ENCODE peak calls at places on chromosomes 5 and 9, in five cellular contexts. A is astrocyte of the spinal cord, V is left lung, P is GM12865, Z is NB4. M is an unnamed sample.

GRCh38 chr9:132794730-132795380 is 83.2 kb downstream of the AK8 start:
- DNase-seq in A (no peak), V (no peak), P (peak), Z (no peak), M (no peak)

GRCh38 chr5:175867587-175868347 is 3.6 kb upstream of the CPLX2 start:
- DNase-seq in A (no peak), V (no peak), P (peak), Z (peak), M (no peak)

GRCh38 chr9:112334319-112334828 is 955 bp upstream of the PTBP3 start:
- DNase-seq in A (peak), V (peak), P (peak), Z (peak), M (no peak)

GRCh38 chr5:106258591-106259125 is 1412.1 kb downstream of the EFNA5 start:
- DNase-seq in A (peak), V (no peak), P (no peak), Z (no peak), M (no peak)

GRCh38 chr5:141484499-141485304 is at the start of gene PCDHGC4:
- DNase-seq in A (peak), V (no peak), P (peak), Z (no peak), M (no peak)

GRCh38 chr5:91928751-91929521 is 545.8 kb upstream of the ARRDC3 start:
- DNase-seq in A (peak), V (no peak), P (no peak), Z (peak), M (peak)

GRCh38 chr5:95780597-95780996 is 41.9 kb downstream of the GLRX start:
- DNase-seq in A (no peak), V (no peak), P (no peak), Z (peak), M (no peak)

GRCh38 chr9:114426046-114426948 is 38.5 kb upstream of the AKNA start:
- DNase-seq in A (no peak), V (no peak), P (no peak), Z (no peak), M (no peak)

GRCh38 chr9:79812507-79813261 is 240.9 kb downstream of the TLE4 start:
- DNase-seq in A (no peak), V (no peak), P (peak), Z (peak), M (peak)

GRCh38 chr5:31809037-31809910 is 170.3 kb downstream of the PDZD2 start:
- DNase-seq in A (peak), V (peak), P (peak), Z (peak), M (peak)

GRCh38 chr5:14101922-14102321 is 41.2 kb upstream of the TRIO start:
- DNase-seq in A (no peak), V (no peak), P (no peak), Z (no peak), M (no peak)

GRCh38 chr5:37900692-37901091 is 60.9 kb upstream of the GDNF start:
- DNase-seq in A (peak), V (no peak), P (no peak), Z (peak), M (no peak)

GRCh38 chr9:132673355-132673754 is 3.1 kb downstream of the GTF3C4 start:
- DNase-seq in A (peak), V (no peak), P (peak), Z (peak), M (peak)

GRCh38 chr9:128180001-128180400 is 11.4 kb downstream of the CIZ1 start:
- DNase-seq in A (no peak), V (no peak), P (no peak), Z (no peak), M (no peak)

GRCh38 chr9:2281031-2281802 is 266.1 kb downstream of the SMARCA2 start:
- DNase-seq in A (no peak), V (no peak), P (no peak), Z (no peak), M (no peak)

GRCh38 chr9:108565651-108566378 is 290.0 kb downstream of the ACTL7B start:
- DNase-seq in A (peak), V (no peak), P (peak), Z (peak), M (peak)

GRCh38 chr5:141182248-141182647 is at the start of gene PCDHB16:
- DNase-seq in A (no peak), V (no peak), P (peak), Z (no peak), M (no peak)

GRCh38 chr9:76266649-76267627 is 127.3 kb downstream of the RFK start:
- DNase-seq in A (no peak), V (no peak), P (no peak), Z (no peak), M (no peak)

GRCh38 chr9:72696481-72696880 is 175.1 kb downstream of the TMC1 start:
- DNase-seq in A (no peak), V (no peak), P (no peak), Z (no peak), M (no peak)

GRCh38 chr5:96113170-96113939 is 151.7 kb upstream of the ELL2 start:
- DNase-seq in A (no peak), V (peak), P (no peak), Z (no peak), M (no peak)

GRCh38 chr9:115733736-115734135 is 419.9 kb upstream of the PAPPA start:
- DNase-seq in A (no peak), V (no peak), P (no peak), Z (no peak), M (no peak)

GRCh38 chr5:172983542-172984243 is at the start of gene ATP6V0E1:
- DNase-seq in A (peak), V (peak), P (peak), Z (peak), M (peak)

GRCh38 chr5:133962801-133963476 is 5.5 kb downstream of the C5orf15 start:
- DNase-seq in A (peak), V (no peak), P (no peak), Z (no peak), M (peak)

GRCh38 chr5:66554211-66554610 is 42.0 kb upstream of the MAST4 start:
- DNase-seq in A (peak), V (no peak), P (peak), Z (peak), M (peak)

GRCh38 chr5:119287547-119288073 is 68.2 kb upstream of the TNFAIP8 start:
- DNase-seq in A (no peak), V (no peak), P (peak), Z (peak), M (no peak)

GRCh38 chr5:33762859-33763258 is 128.9 kb downstream of the ADAMTS12 start:
- DNase-seq in A (no peak), V (no peak), P (no peak), Z (no peak), M (no peak)
- TF ChIP-seq CTCF in A (no peak), V (no peak), P (no peak), Z (no peak), M (no peak)

GRCh38 chr5:78509145-78509865 is 139.3 kb downstream of the LHFPL2 start:
- DNase-seq in A (no peak), V (no peak), P (no peak), Z (no peak), M (no peak)
- H3K4me3 ChIP-seq in A (no peak), V (peak), P (no peak), Z (no peak), M (peak)

GRCh38 chr9:33177633-33178032 is 10.5 kb upstream of the B4GALT1 start:
- DNase-seq in A (no peak), V (no peak), P (no peak), Z (no peak), M (no peak)

GRCh38 chr9:33175633-33176325 is 8.6 kb upstream of the B4GALT1 start:
- DNase-seq in A (no peak), V (no peak), P (no peak), Z (no peak), M (no peak)

GRCh38 chr9:33180526-33181184 is 13.5 kb upstream of the B4GALT1 start:
- DNase-seq in A (peak), V (no peak), P (no peak), Z (no peak), M (no peak)

GRCh38 chr9:33184947-33185346 is 17.8 kb upstream of the B4GALT1 start:
- DNase-seq in A (no peak), V (no peak), P (no peak), Z (no peak), M (no peak)

DNA sequence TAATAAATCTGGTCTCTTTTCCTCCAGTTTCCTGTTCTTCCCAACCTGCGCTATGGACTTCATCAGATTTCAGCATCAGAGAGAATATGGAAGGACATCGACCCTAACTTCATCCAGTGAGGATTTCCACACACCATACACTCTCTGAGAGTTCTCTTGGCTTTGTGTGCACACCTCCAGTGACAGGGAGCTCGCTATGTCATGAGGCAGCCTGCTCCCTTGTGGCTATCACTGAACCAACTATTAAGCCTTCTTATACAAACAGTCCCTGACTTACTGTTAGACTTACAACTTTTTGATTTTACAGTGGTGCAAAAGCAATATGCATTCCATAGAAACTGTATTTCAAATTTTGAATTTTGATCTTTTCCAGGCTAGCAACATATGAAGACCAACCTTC is 12.2 kb upstream of the B4GALT1 start:
- DNase-seq in A (no peak), V (no peak), P (no peak), Z (no peak), M (no peak)
- TF ChIP-seq CTCF in A (no peak), V (no peak), P (no peak), Z (no peak), M (no peak)

DNA sequence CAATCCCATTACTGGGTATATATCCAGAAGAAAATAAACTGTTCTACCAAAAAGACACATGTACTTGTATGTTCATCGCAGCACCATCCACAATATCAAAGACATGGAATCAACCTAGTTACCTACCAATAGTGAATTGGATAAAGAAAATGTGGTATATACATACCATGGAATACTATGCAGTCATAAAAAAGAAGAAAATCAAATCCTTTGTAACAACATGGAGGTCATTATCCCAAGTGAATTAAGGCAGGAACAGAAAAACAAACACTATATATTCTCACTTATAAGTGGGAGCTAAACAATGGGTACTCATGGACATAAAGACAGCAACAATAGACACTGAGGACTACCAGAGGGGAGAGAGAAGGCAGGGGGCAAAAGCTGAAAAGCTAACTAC is 67.7 kb downstream of the NR2F1-AS1 start:
- DNase-seq in A (no peak), V (no peak), P (no peak), Z (no peak), M (no peak)
- H3K4me3 ChIP-seq in A (no peak), V (no peak), P (no peak), Z (no peak), M (no peak)

DNA sequence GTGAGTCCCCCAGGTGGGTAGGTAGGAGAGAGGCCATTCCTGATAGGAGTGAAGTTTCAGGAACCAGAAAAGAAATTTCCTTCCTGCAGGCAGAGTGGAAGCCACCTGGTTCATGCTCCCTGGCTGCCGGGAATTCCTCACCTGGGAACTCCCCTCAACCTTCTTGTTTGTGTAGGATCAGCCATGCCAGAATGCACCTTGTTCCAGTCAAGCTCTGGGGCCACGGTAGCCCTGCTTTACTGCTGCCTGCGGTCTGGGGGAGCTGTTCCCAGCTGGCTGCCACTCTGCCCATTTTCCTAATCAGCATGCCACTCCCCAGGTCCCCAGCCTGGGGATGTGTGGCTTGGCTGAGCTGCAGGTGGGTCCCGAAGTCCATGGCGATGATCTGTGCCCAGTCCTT is 18.7 kb upstream of the B4GALT1 start:
- DNase-seq in A (no peak), V (no peak), P (no peak), Z (no peak), M (no peak)
- TF ChIP-seq CTCF in A (no peak), V (no peak), P (no peak), Z (no peak), M (no peak)

GRCh38 chr9:136965771-136966484 is 11.4 kb upstream of the PTGDS start:
- DNase-seq in A (no peak), V (no peak), P (peak), Z (no peak), M (no peak)
- H3K4me3 ChIP-seq in A (no peak), V (no peak), P (no peak), Z (no peak), M (no peak)

DNA sequence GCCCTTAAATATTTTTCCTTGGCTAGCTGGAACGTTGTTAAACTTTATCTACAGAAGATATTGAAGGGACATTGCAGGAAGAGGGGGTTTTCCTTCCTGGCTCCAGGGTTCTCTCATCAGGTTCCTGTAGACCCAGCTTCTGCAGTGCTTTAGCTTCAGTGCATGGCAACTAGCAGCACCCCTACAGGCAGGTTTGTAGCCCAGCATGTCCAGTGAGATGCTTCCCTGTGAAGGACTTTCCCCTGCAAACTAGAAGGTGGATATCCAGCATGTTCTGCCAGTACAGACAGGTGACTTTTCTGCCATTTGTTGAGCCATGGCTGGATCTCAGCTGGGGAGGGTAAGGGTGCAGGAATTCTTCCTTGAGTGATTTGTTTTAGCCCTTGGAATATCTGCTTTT is 10.4 kb downstream of the CCL28 start:
- DNase-seq in A (no peak), V (no peak), P (peak), Z (peak), M (no peak)
- TF ChIP-seq CTCF in A (peak), V (no peak), P (peak), Z (peak), M (peak)

GRCh38 chr5:1112596-1113331 is 901 bp upstream of the SLC12A7 start:
- DNase-seq in A (no peak), V (no peak), P (no peak), Z (peak), M (no peak)
- H3K4me3 ChIP-seq in A (no peak), V (no peak), P (no peak), Z (no peak), M (no peak)

GRCh38 chr5:42250-42649 is 49.7 kb upstream of the PLEKHG4B start:
- DNase-seq in A (peak), V (no peak), P (no peak), Z (peak), M (no peak)
- TF ChIP-seq CTCF in A (peak), V (peak), P (no peak), Z (peak), M (peak)

DNA sequence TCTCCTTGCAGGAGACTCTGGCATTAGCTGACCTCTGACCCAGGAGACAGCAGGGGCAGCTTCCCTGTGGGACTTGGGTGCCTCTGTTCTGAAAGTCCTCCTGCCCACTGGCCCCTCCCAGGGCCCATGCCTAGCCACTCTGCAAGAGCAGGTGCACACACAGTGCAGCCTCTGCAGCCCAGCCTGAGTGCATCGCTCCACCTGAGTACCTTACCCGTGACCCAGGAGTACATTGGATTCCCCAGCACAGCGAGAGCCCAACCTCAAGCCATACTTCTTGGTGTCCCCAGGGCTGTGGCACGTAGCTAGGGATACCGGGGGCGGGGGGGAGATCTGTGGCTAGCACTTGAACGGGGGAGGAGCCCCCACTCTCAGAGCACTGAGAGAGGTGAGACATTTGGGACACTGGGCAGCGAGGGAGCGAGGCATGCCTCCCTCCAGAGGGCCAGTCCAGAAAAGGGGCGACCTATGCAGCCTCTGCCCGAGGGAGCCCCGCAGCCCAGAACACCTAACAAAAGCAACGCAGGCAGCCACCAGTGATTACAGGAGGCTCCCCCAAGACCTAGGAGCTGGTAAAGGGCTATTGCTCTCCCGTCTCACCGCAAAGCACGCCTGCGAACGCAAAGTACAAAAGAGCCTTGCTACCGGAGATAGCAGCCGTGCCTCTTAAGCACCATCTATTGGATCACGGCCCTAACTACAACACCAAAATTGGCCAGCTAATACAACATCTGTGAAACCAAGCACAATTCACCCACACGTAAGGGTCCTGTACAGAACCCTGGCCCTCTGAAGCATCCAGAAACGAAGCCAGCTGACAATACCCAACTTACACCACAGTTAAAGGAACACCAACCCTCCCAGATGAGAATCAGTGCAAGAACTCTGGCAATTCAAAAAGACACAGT is 826 bp upstream of the PRDM9 start:
- DNase-seq in A (peak), V (no peak), P (no peak), Z (peak), M (no peak)
- H3K4me3 ChIP-seq in A (peak), V (no peak), P (no peak), Z (no peak), M (peak)